ENCODE peak calls at places on chromosome 17, in five cellular contexts. S is endothelial cell of umbilical vein, Z is K562, J is A549, R is GM12878. I is an unnamed sample.

GRCh38 chr17:29291163-29291752 is 2.7 kb downstream of the NUFIP2 start:
- DNase-seq in S (peak; percentile 83), R (peak; percentile 35), Z (no peak), J (peak; percentile 79), I (peak; percentile 88)

GRCh38 chr17:28686296-28686695 is 24.3 kb downstream of the SUPT6H start:
- DNase-seq in S (no peak), R (no peak), Z (no peak), J (no peak), I (no peak)

GRCh38 chr17:37743612-37743874 is 1.3 kb downstream of the HNF1B start:
- DNase-seq in J (peak; percentile 88), Z (no peak), S (no peak), R (no peak), I (no peak)

GRCh38 chr17:29010129-29010528 is 4.3 kb upstream of the SEZ6 start:
- DNase-seq in Z (no peak), S (no peak), R (no peak), J (no peak), I (no peak)

GRCh38 chr17:8060274-8060673 is 21.4 kb downstream of the ALOX15B start:
- DNase-seq in Z (peak; percentile 58), R (peak; percentile 19), S (peak; percentile 73), J (peak; percentile 78), I (peak; percentile 67)

GRCh38 chr17:46772879-46773620 is 45.4 kb downstream of the WNT3 start:
- DNase-seq in Z (no peak), J (no peak), R (no peak), S (no peak), I (peak; percentile 83)

GRCh38 chr17:9252525-9252924 is 231.2 kb downstream of the NTN1 start:
- DNase-seq in R (no peak), Z (no peak), S (no peak), J (no peak), I (no peak)

GRCh38 chr17:41451154-41451728 is 10.5 kb upstream of the KRT38 start:
- DNase-seq in J (no peak), S (no peak), Z (no peak), R (no peak), I (no peak)

GRCh38 chr17:31534223-31534888 is 142.9 kb downstream of the RAB11FIP4 start:
- DNase-seq in S (no peak), Z (no peak), R (no peak), J (no peak), I (peak; percentile 27)

GRCh38 chr17:19329136-19329535 is 33.4 kb downstream of the B9D1 start:
- DNase-seq in R (no peak), J (no peak), Z (no peak), S (no peak), I (no peak)

GRCh38 chr17:44210342-44211192 is 8.9 kb downstream of the UBTF start:
- DNase-seq in S (peak; percentile 89), R (no peak), J (peak; percentile 84), Z (peak; percentile 82), I (peak; percentile 94)

GRCh38 chr17:39939588-39940419 is 12.3 kb downstream of the LRRC3C start:
- DNase-seq in Z (peak; percentile 47), J (peak; percentile 62), S (peak; percentile 31), R (peak; percentile 71), I (peak; percentile 79)

GRCh38 chr17:28499366-28499668 is 6.8 kb upstream of the FOXN1 start:
- DNase-seq in R (no peak), J (no peak), S (no peak), Z (no peak), I (no peak)

GRCh38 chr17:6497496-6498221 is 53.4 kb downstream of the PIMREG start:
- DNase-seq in Z (no peak), J (no peak), R (no peak), S (no peak), I (peak; percentile 75)

GRCh38 chr17:6496636-6497441 is 52.6 kb downstream of the PIMREG start:
- DNase-seq in Z (no peak), J (no peak), S (no peak), R (no peak), I (peak; percentile 35)

GRCh38 chr17:6495450-6496115 is 51.3 kb downstream of the PIMREG start:
- DNase-seq in R (no peak), Z (no peak), J (no peak), S (no peak), I (no peak)

GRCh38 chr17:6494239-6494941 is 50.1 kb downstream of the PIMREG start:
- DNase-seq in R (no peak), S (no peak), Z (no peak), J (no peak), I (no peak)

GRCh38 chr17:6496116-6496481 is 51.8 kb downstream of the PIMREG start:
- DNase-seq in J (no peak), R (no peak), S (no peak), Z (no peak), I (peak; percentile 52)
- H3K4me3 ChIP-seq in J (no peak overlapping the region), R (no peak overlapping the region), S (no peak overlapping the region), Z (no peak overlapping the region), I (no peak overlapping the region)

DNA sequence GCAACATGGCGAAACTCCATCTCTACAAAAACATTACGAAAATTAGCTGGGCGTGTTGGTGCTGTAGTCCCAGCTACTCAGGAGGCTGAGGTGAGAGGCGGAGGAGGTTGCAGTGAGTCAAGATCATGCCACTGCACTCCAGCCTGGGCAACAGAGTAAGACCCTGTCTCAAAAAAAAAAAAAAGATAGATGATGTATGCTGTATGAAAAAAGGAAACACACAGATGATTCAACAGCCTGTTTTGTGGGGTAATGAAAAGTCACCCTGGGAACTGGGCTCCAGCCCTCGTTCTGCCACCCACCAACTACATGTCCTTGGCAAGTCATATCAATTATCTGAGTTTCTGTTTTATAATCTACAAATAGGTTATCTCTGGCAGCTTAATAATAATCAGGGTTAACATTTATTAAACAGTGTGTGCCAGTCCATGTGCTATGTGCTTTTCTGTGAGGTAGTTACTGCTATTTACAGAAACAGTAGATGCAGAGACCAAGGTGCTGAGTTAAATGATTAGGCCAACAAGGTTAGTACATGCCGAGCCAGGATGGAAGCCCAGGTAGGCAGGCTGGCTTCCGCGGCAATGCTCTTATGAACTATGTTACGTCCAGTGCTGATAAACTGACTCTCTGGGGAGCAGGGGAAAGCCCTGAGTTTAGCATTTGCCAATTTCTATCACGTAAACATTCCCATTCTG is 1.1 kb downstream of the G6PC1 start:
- DNase-seq in R (no peak), S (no peak), J (no peak), Z (no peak), I (no peak)
- TF ChIP-seq POLR2A in R (no peak), S (no peak), J (no peak), Z (no peak), I (no peak)

GRCh38 chr17:68294196-68294555 is 2.9 kb downstream of the ARSG start:
- DNase-seq in R (no peak), J (no peak), Z (no peak), S (no peak), I (peak; percentile 35)

GRCh38 chr17:68290955-68291835 is at the start of the genes ARSG and SLC16A6:
- DNase-seq in R (no peak), Z (peak; percentile 86), S (peak; percentile 55), J (peak; percentile 65), I (peak; percentile 89)

GRCh38 chr17:68291836-68292688 is 767 bp downstream of the ARSG start:
- DNase-seq in Z (peak; percentile 77), R (peak; percentile 70), J (peak; percentile 69), S (peak; percentile 74), I (peak; percentile 99)

GRCh38 chr17:68293490-68294195 is 2.3 kb downstream of the ARSG start:
- DNase-seq in R (no peak), S (no peak), J (no peak), Z (no peak), I (no peak)

DNA sequence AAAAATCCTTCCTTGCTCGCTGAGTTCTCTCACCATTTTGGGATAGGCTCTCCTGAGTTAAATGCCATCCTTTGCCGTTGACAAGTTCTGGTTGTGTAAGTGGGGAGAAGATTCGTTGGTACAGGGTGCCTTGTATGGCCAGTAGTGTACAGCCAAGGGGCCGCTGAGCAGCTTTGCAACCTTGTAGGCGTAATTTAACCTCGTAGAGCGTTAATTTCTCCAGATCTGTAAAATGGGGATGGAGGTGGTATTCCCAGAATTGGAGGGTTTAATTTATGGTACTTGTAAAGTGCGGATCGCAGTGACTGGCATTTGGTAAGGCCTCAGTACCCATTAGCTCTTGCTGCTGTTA is 1.4 kb downstream of the ARSG start:
- DNase-seq in R (no peak), Z (no peak), S (no peak), J (no peak), I (no peak)
- TF ChIP-seq MYC in R (no peak), Z (no peak), S (no peak), J (no peak), I (no peak)

GRCh38 chr17:67315865-67316264 is 50.5 kb downstream of the PSMD12 start:
- DNase-seq in J (no peak), S (no peak), R (no peak), Z (no peak), I (no peak)

GRCh38 chr17:67311551-67311950 is 54.8 kb downstream of the PSMD12 start:
- DNase-seq in R (no peak), S (no peak), Z (no peak), J (no peak), I (no peak)

GRCh38 chr17:67310406-67310805 is 56.0 kb downstream of the PSMD12 start:
- DNase-seq in J (no peak), R (no peak), S (no peak), Z (no peak), I (no peak)

GRCh38 chr17:67316776-67317175 is 49.6 kb downstream of the PSMD12 start:
- DNase-seq in Z (no peak), R (no peak), S (no peak), J (no peak), I (no peak)

GRCh38 chr17:67312265-67312664 is 54.1 kb downstream of the PSMD12 start:
- DNase-seq in J (no peak), Z (no peak), S (peak; percentile 54), R (no peak), I (no peak)
- H3K4me3 ChIP-seq in J (no peak overlapping the region), Z (no peak overlapping the region), S (no peak overlapping the region), R (no peak overlapping the region), I (no peak overlapping the region)